ENCODE peak calls at places on chromosomes 5 and 9, in nine cellular contexts. X is prostate gland; G is AG04450; Y is pancreas; O is neuronal stem cell; W is ovary; R is A549; U is naive thymus-derived CD4-positive, alpha-beta T cell; I is cardiac muscle cell. H is an unnamed sample.

GRCh38 chr9:32251539-32251938 is 132.9 kb upstream of the ACO1 start:
- DNase-seq in X (peak; percentile 17), R (peak; percentile 59), Y (peak; percentile 29), U (no peak), O (peak; percentile 54), W (no peak), I (peak; percentile 74), G (no peak), H (peak; percentile 1)

GRCh38 chr5:143161893-143162520 is 241.5 kb downstream of the NR3C1 start:
- DNase-seq in I (peak; percentile 88), R (peak; percentile 37), X (no peak), W (no peak), Y (no peak), O (no peak), G (no peak), U (no peak), H (no peak)

GRCh38 chr9:92097997-92098482 is 17.2 kb downstream of the SPTLC1 start:
- DNase-seq in U (peak; percentile 22), R (no peak), W (peak; percentile 42), I (peak; percentile 90), O (no peak), X (peak; percentile 53), G (no peak), Y (peak; percentile 97), H (peak; percentile 73)

GRCh38 chr9:128288273-128289004 is 12.4 kb downstream of the SWI5 start:
- DNase-seq in I (no peak), W (no peak), U (no peak), X (no peak), G (no peak), O (no peak), R (no peak), Y (no peak), H (no peak)

GRCh38 chr5:149747141-149747832 is 17.2 kb downstream of the PPARGC1B start:
- DNase-seq in O (no peak), R (peak; percentile 35), U (no peak), W (no peak), G (no peak), X (no peak), I (no peak), Y (no peak), H (no peak)

GRCh38 chr5:73654171-73654811 is 28.3 kb downstream of the ARHGEF28 start:
- DNase-seq in Y (no peak), W (no peak), X (no peak), O (no peak), G (peak; percentile 26), U (no peak), R (peak; percentile 31), I (no peak), H (no peak)

GRCh38 chr5:93791520-93791972 is 50.1 kb upstream of the POU5F2 start:
- DNase-seq in W (no peak), X (no peak), O (no peak), U (no peak), G (no peak), I (peak; percentile 16), Y (no peak), R (peak; percentile 19), H (no peak)

GRCh38 chr5:37283214-37283820 is 34.1 kb upstream of the CPLANE1 start:
- DNase-seq in I (no peak), R (peak; percentile 27), Y (no peak), O (no peak), G (no peak), X (no peak), W (no peak), U (no peak), H (no peak)

GRCh38 chr5:78137290-78137689 is 157.2 kb downstream of the AP3B1 start:
- DNase-seq in X (no peak), G (no peak), R (no peak), W (no peak), Y (no peak), I (no peak), U (no peak), O (no peak), H (no peak)

GRCh38 chr5:15215056-15215455 is 284.9 kb upstream of the FBXL7 start:
- DNase-seq in I (peak; percentile 52), Y (no peak), X (no peak), O (no peak), G (no peak), R (no peak), W (no peak), U (no peak), H (no peak)

GRCh38 chr5:156367602-156368001 is 40.6 kb downstream of the SGCD start:
- DNase-seq in X (no peak), R (no peak), Y (no peak), U (no peak), W (no peak), I (peak; percentile 78), G (peak; percentile 61), O (no peak), H (no peak)

GRCh38 chr5:31231171-31231570 is 37.7 kb downstream of the CDH6 start:
- DNase-seq in R (no peak), Y (no peak), G (no peak), O (no peak), X (no peak), W (no peak), U (no peak), I (peak; percentile 13), H (no peak)

GRCh38 chr9:3360245-3360644 is 165.6 kb downstream of the RFX3 start:
- DNase-seq in X (no peak), U (no peak), Y (no peak), O (no peak), R (no peak), I (no peak), G (no peak), W (no peak), H (no peak)

GRCh38 chr5:6704361-6704851 is 8.8 kb upstream of the TENT4A start:
- DNase-seq in X (peak; percentile 86), G (peak; percentile 71), W (peak; percentile 86), Y (no peak), R (no peak), O (no peak), I (peak; percentile 84), U (no peak), H (no peak)

GRCh38 chr9:117414220-117414905 is 494 bp downstream of the ASTN2 start:
- DNase-seq in I (peak; percentile 12), W (no peak), G (no peak), X (peak; percentile 21), U (no peak), O (no peak), Y (no peak), R (peak; percentile 39), H (no peak)

GRCh38 chr9:32665101-32665500 is 29.6 kb upstream of the TAF1L start:
- DNase-seq in O (no peak), R (peak; percentile 45), Y (no peak), X (no peak), W (no peak), G (no peak), I (no peak), U (no peak), H (no peak)

GRCh38 chr9:122527193-122527592 is at the start of gene OR1N1:
- DNase-seq in I (no peak), Y (no peak), O (no peak), U (no peak), G (no peak), R (no peak), X (no peak), W (no peak), H (no peak)
- H3K9me3 ChIP-seq in I (no peaks in the 10 kb centered on the region), Y (no peaks in the 10 kb centered on the region), O (peaks cover 14% of the 10 kb centered on the region), U (no peaks in the 10 kb centered on the region), G (no peaks in the 10 kb centered on the region), R (no peaks in the 10 kb centered on the region), X (no peaks in the 10 kb centered on the region), W (no peaks in the 10 kb centered on the region), H (no peaks in the 10 kb centered on the region)

GRCh38 chr9:75146229-75146628 is 57.9 kb downstream of the OSTF1 start:
- DNase-seq in W (no peak), I (peak; percentile 13), G (peak; percentile 4), Y (no peak), R (no peak), U (no peak), X (no peak), O (no peak), H (no peak)

GRCh38 chr9:75149841-75150241 is 61.5 kb downstream of the OSTF1 start:
- DNase-seq in U (no peak), R (no peak), G (no peak), O (no peak), I (no peak), Y (no peak), X (no peak), W (no peak), H (no peak)

GRCh38 chr9:75148551-75148950 is 60.2 kb downstream of the OSTF1 start:
- DNase-seq in Y (no peak), I (peak; percentile 93), G (peak; percentile 84), O (no peak), U (no peak), W (peak; percentile 12), X (no peak), R (no peak), H (no peak)

GRCh38 chr9:75150512-75150911 is 62.2 kb downstream of the OSTF1 start:
- DNase-seq in R (no peak), Y (no peak), G (no peak), I (no peak), U (no peak), X (no peak), W (no peak), O (no peak), H (no peak)

DNA sequence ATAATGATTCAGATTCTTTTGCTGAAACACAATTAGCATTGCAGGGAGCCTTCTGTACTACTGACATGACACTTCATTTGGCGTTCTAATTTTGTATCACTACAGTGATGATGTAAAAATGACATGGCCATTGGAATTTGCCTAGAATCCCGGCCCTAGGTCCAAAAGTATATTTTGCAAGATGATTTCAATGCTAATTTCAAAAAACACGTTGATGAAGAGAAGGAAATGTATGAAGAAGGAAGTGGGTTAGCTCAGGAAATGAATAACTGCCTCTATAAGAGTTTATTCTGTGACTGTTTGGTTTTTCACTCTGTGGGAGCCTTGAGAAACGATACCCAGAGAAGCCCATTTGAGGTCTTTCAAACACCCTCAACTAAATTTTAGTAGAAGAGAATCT is 59.3 kb downstream of the OSTF1 start:
- DNase-seq in Y (no peak), U (no peak), O (no peak), W (no peak), G (no peak), I (peak; percentile 33), X (no peak), R (no peak), H (no peak)
- H3K4me3 ChIP-seq in Y (no peak overlapping the region), U (peak overlapping the region; percentile 8), O (no peak overlapping the region), W (no peak overlapping the region), G (no peak overlapping the region), I (no peak overlapping the region), X (no peak overlapping the region), R (no peak overlapping the region), H (peak overlapping the region; percentile 13)

GRCh38 chr9:113056191-113057106 is at the start of gene ZFP37:
- DNase-seq in G (peak; percentile 91), U (peak; percentile 59), Y (peak; percentile 90), O (peak; percentile 79), I (peak; percentile 97), R (peak; percentile 97), X (peak; percentile 89), W (peak; percentile 94), H (peak; percentile 74)
- H3K9me3 ChIP-seq in G (peaks cover 42% of the 10 kb centered on the region), U (peaks cover 64% of the 10 kb centered on the region), Y (no peaks in the 10 kb centered on the region), O (peaks cover 32% of the 10 kb centered on the region), I (peaks cover 2% of the 10 kb centered on the region), R (peaks cover 62% of the 10 kb centered on the region), X (no peaks in the 10 kb centered on the region), W (peaks cover 29% of the 10 kb centered on the region), H (peaks cover 32% of the 10 kb centered on the region)

DNA sequence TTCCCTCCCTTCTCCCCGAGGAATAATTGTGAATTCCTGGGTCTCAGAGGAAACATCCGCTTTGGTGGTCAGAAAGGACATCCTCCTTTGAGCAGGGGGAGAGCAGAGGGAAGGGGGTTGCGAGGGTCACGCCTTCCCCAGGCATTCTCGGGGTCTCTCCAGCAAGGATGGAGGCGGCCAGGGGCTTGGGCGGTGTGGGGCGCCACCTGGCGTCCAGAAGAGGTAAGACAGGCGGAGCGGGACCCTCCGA is 129.1 kb downstream of the KCNIP1 start:
- DNase-seq in G (no peak), Y (no peak), W (peak; percentile 74), X (peak; percentile 21), U (peak; percentile 46), R (no peak), I (no peak), O (peak; percentile 83), H (peak; percentile 48)
- H3K4me3 ChIP-seq in G (peak overlapping the region; percentile 44), Y (no peak overlapping the region), W (peak overlapping the region; percentile 2), X (peak overlapping the region; percentile 2), U (peak overlapping the region; percentile 40), R (peak overlapping the region; percentile 41), I (peak overlapping the region; percentile 29), O (peak overlapping the region; percentile 50), H (peak overlapping the region; percentile 37)

H was measured in CD8-positive, alpha-beta T cell.